ENCODE peak calls at places on chromosome 18, in five cellular contexts. One of them, this sample, is unnamed.
A peak's percentile ranks its signal among the peaks of the same experiment; 100 is the strongest.

GRCh38 chr18:75544496-75544895 is 117.0 kb upstream of the SMIM21 start:
- DNase-seq in T-helper 2 cell: no peak
- DNase-seq in neural progenitor cell: no peak
- DNase-seq in BE2C: no peak
- DNase-seq in stimulated activated CD4-positive, alpha-beta T cell treated with anti-CD3 and anti-CD28 coated beads, Interleukin-15, amount 100 ng/mL, for 24 hours: no peak
- DNase-seq in this sample: no peak

GRCh38 chr18:23437357-23438045 is 15.6 kb upstream of the RIOK3 start:
- DNase-seq in T-helper 2 cell: peak; percentile 72
- DNase-seq in neural progenitor cell: peak; percentile 91
- DNase-seq in BE2C: peak; percentile 77
- DNase-seq in stimulated activated CD4-positive, alpha-beta T cell treated with anti-CD3 and anti-CD28 coated beads, Interleukin-15, amount 100 ng/mL, for 24 hours: peak; percentile 90
- DNase-seq in this sample: peak; percentile 90

GRCh38 chr18:73691624-73692023 is 456.0 kb downstream of the FBXO15 start:
- DNase-seq in T-helper 2 cell: no peak
- DNase-seq in neural progenitor cell: no peak
- DNase-seq in BE2C: no peak
- DNase-seq in stimulated activated CD4-positive, alpha-beta T cell treated with anti-CD3 and anti-CD28 coated beads, Interleukin-15, amount 100 ng/mL, for 24 hours: no peak
- DNase-seq in this sample: no peak

GRCh38 chr18:67919316-67919715 is 402.8 kb upstream of the DSEL start:
- DNase-seq in T-helper 2 cell: no peak
- DNase-seq in neural progenitor cell: no peak
- DNase-seq in BE2C: no peak
- DNase-seq in stimulated activated CD4-positive, alpha-beta T cell treated with anti-CD3 and anti-CD28 coated beads, Interleukin-15, amount 100 ng/mL, for 24 hours: no peak
- DNase-seq in this sample: no peak

GRCh38 chr18:54329787-54330186 is 27.9 kb downstream of the STARD6 start:
- DNase-seq in T-helper 2 cell: no peak
- DNase-seq in neural progenitor cell: no peak
- DNase-seq in BE2C: no peak
- DNase-seq in stimulated activated CD4-positive, alpha-beta T cell treated with anti-CD3 and anti-CD28 coated beads, Interleukin-15, amount 100 ng/mL, for 24 hours: no peak
- DNase-seq in this sample: no peak

GRCh38 chr18:48219429-48220145 is 189.6 kb downstream of the ZBTB7C start:
- DNase-seq in T-helper 2 cell: no peak
- DNase-seq in neural progenitor cell: no peak
- DNase-seq in BE2C: peak; percentile 25
- DNase-seq in stimulated activated CD4-positive, alpha-beta T cell treated with anti-CD3 and anti-CD28 coated beads, Interleukin-15, amount 100 ng/mL, for 24 hours: no peak
- DNase-seq in this sample: no peak

GRCh38 chr18:59996370-59996966 is 96.7 kb downstream of the PMAIP1 start:
- DNase-seq in T-helper 2 cell: no peak
- DNase-seq in neural progenitor cell: peak; percentile 54
- DNase-seq in BE2C: peak; percentile 47
- DNase-seq in stimulated activated CD4-positive, alpha-beta T cell treated with anti-CD3 and anti-CD28 coated beads, Interleukin-15, amount 100 ng/mL, for 24 hours: peak; percentile 33
- DNase-seq in this sample: no peak

GRCh38 chr18:49565656-49566055 is 3.8 kb downstream of the LIPG start:
- DNase-seq in T-helper 2 cell: no peak
- DNase-seq in neural progenitor cell: peak; percentile 63
- DNase-seq in BE2C: no peak
- DNase-seq in stimulated activated CD4-positive, alpha-beta T cell treated with anti-CD3 and anti-CD28 coated beads, Interleukin-15, amount 100 ng/mL, for 24 hours: no peak
- DNase-seq in this sample: no peak

GRCh38 chr18:56987236-56987635 is 159.7 kb upstream of the BOD1L2 start:
- DNase-seq in T-helper 2 cell: no peak
- DNase-seq in neural progenitor cell: no peak
- DNase-seq in BE2C: no peak
- DNase-seq in stimulated activated CD4-positive, alpha-beta T cell treated with anti-CD3 and anti-CD28 coated beads, Interleukin-15, amount 100 ng/mL, for 24 hours: no peak
- DNase-seq in this sample: no peak

GRCh38 chr18:11260963-11261441 is 111.6 kb upstream of the PIEZO2 start:
- DNase-seq in T-helper 2 cell: no peak
- DNase-seq in neural progenitor cell: peak; percentile 88
- DNase-seq in BE2C: no peak
- DNase-seq in stimulated activated CD4-positive, alpha-beta T cell treated with anti-CD3 and anti-CD28 coated beads, Interleukin-15, amount 100 ng/mL, for 24 hours: no peak
- DNase-seq in this sample: no peak

GRCh38 chr18:54148678-54149077 is 75.8 kb downstream of the MBD2 start:
- DNase-seq in T-helper 2 cell: no peak
- DNase-seq in neural progenitor cell: no peak
- DNase-seq in BE2C: no peak
- DNase-seq in stimulated activated CD4-positive, alpha-beta T cell treated with anti-CD3 and anti-CD28 coated beads, Interleukin-15, amount 100 ng/mL, for 24 hours: no peak
- DNase-seq in this sample: no peak

GRCh38 chr18:45851196-45851925 is 25.9 kb downstream of the SIGLEC15 start:
- DNase-seq in T-helper 2 cell: no peak
- DNase-seq in neural progenitor cell: no peak
- DNase-seq in BE2C: no peak
- DNase-seq in stimulated activated CD4-positive, alpha-beta T cell treated with anti-CD3 and anti-CD28 coated beads, Interleukin-15, amount 100 ng/mL, for 24 hours: no peak
- DNase-seq in this sample: no peak

GRCh38 chr18:35949903-35950627 is 22.4 kb upstream of the RMP24 start:
- DNase-seq in T-helper 2 cell: peak; percentile 26
- DNase-seq in neural progenitor cell: peak; percentile 90
- DNase-seq in BE2C: peak; percentile 32
- DNase-seq in stimulated activated CD4-positive, alpha-beta T cell treated with anti-CD3 and anti-CD28 coated beads, Interleukin-15, amount 100 ng/mL, for 24 hours: peak; percentile 56
- DNase-seq in this sample: peak; percentile 75

GRCh38 chr18:54791657-54792056 is 36.6 kb upstream of the RAB27B start:
- DNase-seq in T-helper 2 cell: no peak
- DNase-seq in neural progenitor cell: no peak
- DNase-seq in BE2C: no peak
- DNase-seq in stimulated activated CD4-positive, alpha-beta T cell treated with anti-CD3 and anti-CD28 coated beads, Interleukin-15, amount 100 ng/mL, for 24 hours: no peak
- DNase-seq in this sample: no peak

GRCh38 chr18:79735071-79735980 is 55.7 kb downstream of the CTDP1 start:
- DNase-seq in T-helper 2 cell: no peak
- DNase-seq in neural progenitor cell: no peak
- DNase-seq in BE2C: no peak
- DNase-seq in stimulated activated CD4-positive, alpha-beta T cell treated with anti-CD3 and anti-CD28 coated beads, Interleukin-15, amount 100 ng/mL, for 24 hours: no peak
- DNase-seq in this sample: no peak

GRCh38 chr18:32669549-32670165 is 103.2 kb downstream of the KLHL14 start:
- DNase-seq in T-helper 2 cell: no peak
- DNase-seq in neural progenitor cell: no peak
- DNase-seq in BE2C: no peak
- DNase-seq in stimulated activated CD4-positive, alpha-beta T cell treated with anti-CD3 and anti-CD28 coated beads, Interleukin-15, amount 100 ng/mL, for 24 hours: peak; percentile 10
- DNase-seq in this sample: no peak

GRCh38 chr18:68376931-68377330 is 338.0 kb downstream of the TMX3 start:
- DNase-seq in T-helper 2 cell: no peak
- DNase-seq in neural progenitor cell: no peak
- DNase-seq in BE2C: no peak
- DNase-seq in stimulated activated CD4-positive, alpha-beta T cell treated with anti-CD3 and anti-CD28 coated beads, Interleukin-15, amount 100 ng/mL, for 24 hours: no peak
- DNase-seq in this sample: no peak

This sample was measured in GM13976.